ENCODE peak calls at places on chromosome 1, in five cellular contexts. One of them, this sample, is unnamed.

GRCh38 chr1:207404849-207405525 is 49.1 kb upstream of the CR2 start:
- DNase-seq in transverse colon: no peak
- DNase-seq in hepatocyte: peak; percentile 76
- DNase-seq in HTR-8/SVneo: peak; percentile 67
- DNase-seq in AG04450: peak; percentile 38
- DNase-seq in this sample: no peak

GRCh38 chr1:8880068-8880676 is 1.7 kb upstream of the ENO1 start:
- DNase-seq in HTR-8/SVneo: no peak
- DNase-seq in AG04450: peak; percentile 78
- DNase-seq in hepatocyte: peak; percentile 67
- DNase-seq in transverse colon: peak; percentile 48
- DNase-seq in this sample: peak; percentile 61

GRCh38 chr1:7893529-7894180 is 40.8 kb upstream of the UTS2 start:
- DNase-seq in hepatocyte: no peak
- DNase-seq in AG04450: peak; percentile 46
- DNase-seq in HTR-8/SVneo: no peak
- DNase-seq in transverse colon: no peak
- DNase-seq in this sample: no peak

GRCh38 chr1:81834921-81835698 is 34.4 kb downstream of the ADGRL2 start:
- DNase-seq in HTR-8/SVneo: no peak
- DNase-seq in AG04450: peak; percentile 2
- DNase-seq in transverse colon: no peak
- DNase-seq in hepatocyte: no peak
- DNase-seq in this sample: no peak

GRCh38 chr1:45974541-45975269 is 157.7 kb downstream of the PIK3R3 start:
- DNase-seq in hepatocyte: peak; percentile 39
- DNase-seq in AG04450: no peak
- DNase-seq in transverse colon: peak; percentile 46
- DNase-seq in HTR-8/SVneo: no peak
- DNase-seq in this sample: no peak

GRCh38 chr1:82317671-82318070 is 516.9 kb downstream of the ADGRL2 start:
- DNase-seq in transverse colon: no peak
- DNase-seq in hepatocyte: no peak
- DNase-seq in HTR-8/SVneo: no peak
- DNase-seq in AG04450: no peak
- DNase-seq in this sample: no peak

GRCh38 chr1:1869459-1869858 is 21.4 kb downstream of the GNB1 start:
- DNase-seq in transverse colon: no peak
- DNase-seq in HTR-8/SVneo: no peak
- DNase-seq in AG04450: no peak
- DNase-seq in hepatocyte: no peak
- DNase-seq in this sample: no peak

GRCh38 chr1:157691285-157691920 is 9.2 kb downstream of the FCRL3 start:
- DNase-seq in AG04450: no peak
- DNase-seq in hepatocyte: peak; percentile 63
- DNase-seq in HTR-8/SVneo: peak; percentile 9
- DNase-seq in transverse colon: no peak
- DNase-seq in this sample: no peak

GRCh38 chr1:188194916-188195315 is 1366.2 kb downstream of the PLA2G4A start:
- DNase-seq in HTR-8/SVneo: no peak
- DNase-seq in AG04450: no peak
- DNase-seq in hepatocyte: no peak
- DNase-seq in transverse colon: no peak
- DNase-seq in this sample: no peak

GRCh38 chr1:192512426-192513125 is 63.0 kb upstream of the RGS1 start:
- DNase-seq in transverse colon: peak; percentile 16
- DNase-seq in HTR-8/SVneo: no peak
- DNase-seq in AG04450: no peak
- DNase-seq in hepatocyte: no peak
- DNase-seq in this sample: no peak

GRCh38 chr1:89454845-89455521 is 69.6 kb upstream of the LRRC8B start:
- DNase-seq in transverse colon: peak; percentile 33
- DNase-seq in hepatocyte: peak; percentile 56
- DNase-seq in HTR-8/SVneo: peak; percentile 41
- DNase-seq in AG04450: no peak
- DNase-seq in this sample: peak; percentile 52

GRCh38 chr1:174469687-174470086 is 21.9 kb downstream of the GPR52 start:
- DNase-seq in transverse colon: no peak
- DNase-seq in AG04450: no peak
- DNase-seq in hepatocyte: no peak
- DNase-seq in HTR-8/SVneo: no peak
- DNase-seq in this sample: no peak

GRCh38 chr1:27598902-27599528 is 4.9 kb downstream of the AHDC1 start:
- DNase-seq in HTR-8/SVneo: no peak
- DNase-seq in transverse colon: peak; percentile 48
- DNase-seq in hepatocyte: peak; percentile 91
- DNase-seq in AG04450: no peak
- DNase-seq in this sample: no peak

GRCh38 chr1:151277249-151277648 is 4.8 kb upstream of the ZNF687 start:
- DNase-seq in transverse colon: no peak
- DNase-seq in hepatocyte: no peak
- DNase-seq in HTR-8/SVneo: no peak
- DNase-seq in AG04450: no peak
- DNase-seq in this sample: no peak

GRCh38 chr1:145960468-145961108 is 2.8 kb upstream of the LIX1L start:
- DNase-seq in AG04450: no peak
- DNase-seq in transverse colon: peak; percentile 77
- DNase-seq in HTR-8/SVneo: peak; percentile 62
- DNase-seq in hepatocyte: peak; percentile 85
- DNase-seq in this sample: peak; percentile 70

This sample was measured in stomach.